ENCODE peak calls at places on chromosomes 7 and 10, in ten cellular contexts. Q, W, L, E, A, H, M, D, I and K are unnamed samples.

GRCh38 chr10:7471720-7472367 is 61.0 kb upstream of the SFMBT2 start:
- DNase-seq in D (no peak), L (no peak), E (no peak), I (no peak), A (peak), Q (no peak), M (no peak), H (no peak), W (peak), K (no peak)

GRCh38 chr10:118957966-118958365 is 71.5 kb upstream of the NANOS1 start:
- DNase-seq in E (no peak), D (no peak), A (peak), L (no peak), M (no peak), Q (no peak), I (no peak), W (no peak), H (no peak), K (no peak)

GRCh38 chr7:105524840-105525239 is 2.8 kb upstream of the PUS7 start:
- DNase-seq in D (no peak), H (no peak), L (no peak), E (no peak), Q (no peak), A (no peak), I (no peak), W (no peak), M (no peak), K (no peak)

GRCh38 chr10:67629461-67629971 is 66.5 kb downstream of the CTNNA3 start:
- DNase-seq in A (no peak), M (no peak), H (no peak), D (peak), I (no peak), E (peak), L (no peak), W (no peak), Q (no peak), K (no peak)

GRCh38 chr10:49558194-49558593 is 19.3 kb upstream of the ERCC6 start:
- DNase-seq in Q (no peak), W (no peak), M (no peak), L (no peak), I (no peak), H (no peak), E (no peak), D (no peak), A (no peak), K (no peak)

GRCh38 chr7:120867932-120868331 is 10.0 kb upstream of the TSPAN12 start:
- DNase-seq in L (no peak), A (no peak), W (no peak), H (no peak), I (no peak), D (no peak), Q (no peak), M (no peak), E (no peak), K (no peak)

GRCh38 chr7:128020161-128020560 is 11.1 kb downstream of the LRRC4 start:
- DNase-seq in E (no peak), W (no peak), A (no peak), H (no peak), M (no peak), I (peak), D (no peak), L (no peak), Q (no peak), K (no peak)

GRCh38 chr10:43338117-43338516 is 33.3 kb upstream of the FXYD4 start:
- DNase-seq in I (peak), L (no peak), E (no peak), D (no peak), M (no peak), Q (no peak), A (no peak), W (no peak), H (no peak), K (no peak)

GRCh38 chr7:73437699-73438416 is 4.3 kb downstream of the FZD9 start:
- DNase-seq in A (no peak), M (no peak), L (no peak), W (no peak), I (no peak), E (no peak), Q (no peak), H (no peak), D (no peak), K (no peak)

GRCh38 chr7:144818516-144818915 is 17.3 kb downstream of the TPK1 start:
- DNase-seq in L (no peak), M (no peak), H (peak), A (no peak), D (no peak), Q (no peak), W (peak), I (no peak), E (peak), K (no peak)

GRCh38 chr10:77027576-77027975 is 610.0 kb downstream of the KCNMA1 start:
- DNase-seq in L (no peak), M (no peak), E (no peak), I (no peak), A (no peak), W (peak), D (no peak), H (no peak), Q (no peak), K (no peak)

GRCh38 chr10:129945941-129946760 is 17.9 kb downstream of the EBF3 start:
- DNase-seq in H (peak), L (peak), M (peak), W (no peak), A (no peak), Q (peak), E (peak), I (no peak), D (no peak), K (no peak)

GRCh38 chr7:138459300-138460175 is 521 bp upstream of the TRIM24 start:
- DNase-seq in A (peak), W (peak), D (no peak), L (no peak), I (peak), E (peak), M (peak), H (peak), Q (no peak), K (peak)

GRCh38 chr7:20514364-20514763 is 101.1 kb upstream of the ABCB5 start:
- DNase-seq in E (peak), L (no peak), Q (no peak), A (no peak), D (peak), H (peak), M (peak), I (no peak), W (no peak), K (peak)

GRCh38 chr7:149886018-149886416 is 12.2 kb downstream of the ATP6V0E2 start:
- DNase-seq in M (no peak), A (no peak), E (no peak), I (no peak), Q (no peak), W (no peak), D (no peak), L (no peak), H (no peak), K (no peak)

GRCh38 chr7:132398253-132398913 is 177.9 kb downstream of the PLXNA4 start:
- DNase-seq in Q (no peak), A (no peak), E (no peak), M (no peak), H (no peak), W (no peak), L (peak), I (no peak), D (no peak), K (no peak)

GRCh38 chr10:86851329-86852207 is 95.1 kb downstream of the BMPR1A start:
- DNase-seq in Q (no peak), I (no peak), L (peak), D (peak), W (no peak), H (peak), M (no peak), E (peak), A (no peak), K (no peak)

GRCh38 chr7:45592230-45592991 is 18.2 kb downstream of the ADCY1 start:
- DNase-seq in M (no peak), L (no peak), A (peak), H (no peak), D (no peak), W (no peak), I (no peak), Q (no peak), E (no peak), K (no peak)

GRCh38 chr7:111183373-111183772 is 92.4 kb downstream of the LRRN3 start:
- DNase-seq in E (no peak), Q (no peak), W (no peak), M (no peak), H (no peak), I (no peak), L (no peak), A (no peak), D (no peak), K (no peak)

GRCh38 chr7:41130596-41131236 is 572.2 kb downstream of the INHBA start:
- DNase-seq in A (no peak), L (no peak), E (no peak), D (no peak), H (no peak), M (no peak), Q (no peak), I (no peak), W (no peak), K (no peak)

GRCh38 chr7:134823400-134823799 is 44.0 kb downstream of the CALD1 start:
- DNase-seq in I (no peak), M (no peak), L (no peak), Q (no peak), W (no peak), H (peak), A (no peak), E (peak), D (peak), K (no peak)

GRCh38 chr7:23898619-23899018 is 188.6 kb downstream of the STK31 start:
- DNase-seq in Q (no peak), H (no peak), M (no peak), W (no peak), D (no peak), I (no peak), A (no peak), L (no peak), E (no peak), K (no peak)

GRCh38 chr7:25633420-25633819 is 405.1 kb upstream of the NPVF start:
- DNase-seq in D (no peak), I (no peak), E (no peak), H (no peak), W (no peak), A (no peak), M (no peak), Q (no peak), L (no peak), K (no peak)

DNA sequence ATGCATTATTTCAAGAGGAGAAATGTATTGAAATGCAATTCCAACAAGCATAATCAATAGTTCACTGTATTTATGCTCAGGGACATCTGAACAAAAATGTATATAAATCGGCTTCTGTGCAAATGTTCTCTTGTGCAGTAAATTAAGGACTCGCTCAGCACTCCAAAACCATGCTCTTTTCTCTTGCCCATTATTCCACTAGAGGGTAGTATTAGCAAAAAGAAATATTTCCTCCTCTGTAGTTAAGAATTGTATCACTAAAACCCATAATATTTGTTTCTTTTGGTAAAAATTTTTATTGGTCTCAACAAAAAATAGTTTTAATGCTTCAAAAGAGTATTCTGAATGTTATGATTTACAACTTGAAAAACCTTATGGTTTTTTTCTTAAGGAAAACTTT is 803.1 kb downstream of the PCDH15 start:
- DNase-seq in M (no peak), E (no peak), A (no peak), W (no peak), L (no peak), I (no peak), H (no peak), Q (no peak), D (no peak), K (peak)
- TF ChIP-seq CTCF in M (peak), E (no peak), A (no peak), W (no peak), L (no peak), I (no peak), H (no peak), Q (no peak), D (peak), K (peak)

GRCh38 chr10:123287594-123288247 is 133.5 kb downstream of the BUB3 start:
- DNase-seq in I (no peak), A (no peak), W (no peak), D (peak), Q (no peak), E (no peak), M (no peak), H (peak), L (no peak), K (no peak)

GRCh38 chr10:123289432-123289831 is 135.2 kb downstream of the BUB3 start:
- DNase-seq in H (no peak), L (no peak), I (no peak), A (no peak), D (no peak), M (no peak), E (no peak), Q (no peak), W (no peak), K (no peak)

GRCh38 chr10:123278445-123278844 is 124.2 kb downstream of the BUB3 start:
- DNase-seq in Q (no peak), H (no peak), L (no peak), W (no peak), A (no peak), M (no peak), E (no peak), I (no peak), D (no peak), K (no peak)

GRCh38 chr10:123284022-123284421 is 129.8 kb downstream of the BUB3 start:
- DNase-seq in E (no peak), M (no peak), L (no peak), W (no peak), D (no peak), A (no peak), H (no peak), Q (no peak), I (no peak), K (no peak)
- TF ChIP-seq CTCF in E (no peak), M (no peak), L (no peak), W (peak), D (no peak), A (no peak), H (peak), Q (no peak), I (no peak), K (peak)

DNA sequence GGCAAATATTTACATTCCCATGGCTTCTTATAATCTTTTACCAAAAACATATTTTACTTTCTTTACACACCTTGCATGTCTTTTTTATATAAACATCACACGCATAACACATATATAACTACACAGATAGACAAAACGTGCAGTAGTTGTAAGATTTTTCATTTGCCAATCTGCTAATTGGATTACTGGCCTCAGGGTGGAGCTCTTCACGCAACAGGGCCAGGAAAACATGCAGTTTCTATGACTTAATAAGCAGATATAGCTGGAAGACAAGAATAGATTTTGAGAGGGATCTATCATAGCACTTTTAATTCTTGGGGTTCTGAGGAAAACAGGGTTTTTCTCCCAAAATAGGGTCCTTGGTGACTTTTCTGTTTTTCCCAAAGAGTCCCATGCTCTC is 12.7 kb downstream of the ACADSB start:
- DNase-seq in I (no peak), M (no peak), W (no peak), L (no peak), E (peak), D (no peak), A (no peak), Q (no peak), H (peak), K (peak)
- TF ChIP-seq CTCF in I (no peak), M (peak), W (peak), L (no peak), E (peak), D (peak), A (no peak), Q (no peak), H (peak), K (peak)

GRCh38 chr7:122518488-122518887 is 180.4 kb downstream of the RNF133 start:
- DNase-seq in W (no peak), A (no peak), Q (no peak), I (no peak), H (no peak), D (no peak), M (no peak), L (no peak), E (no peak), K (no peak)
- TF ChIP-seq CTCF in W (no peak), A (no peak), Q (no peak), I (no peak), H (no peak), D (no peak), M (no peak), L (no peak), E (no peak), K (no peak)

DNA sequence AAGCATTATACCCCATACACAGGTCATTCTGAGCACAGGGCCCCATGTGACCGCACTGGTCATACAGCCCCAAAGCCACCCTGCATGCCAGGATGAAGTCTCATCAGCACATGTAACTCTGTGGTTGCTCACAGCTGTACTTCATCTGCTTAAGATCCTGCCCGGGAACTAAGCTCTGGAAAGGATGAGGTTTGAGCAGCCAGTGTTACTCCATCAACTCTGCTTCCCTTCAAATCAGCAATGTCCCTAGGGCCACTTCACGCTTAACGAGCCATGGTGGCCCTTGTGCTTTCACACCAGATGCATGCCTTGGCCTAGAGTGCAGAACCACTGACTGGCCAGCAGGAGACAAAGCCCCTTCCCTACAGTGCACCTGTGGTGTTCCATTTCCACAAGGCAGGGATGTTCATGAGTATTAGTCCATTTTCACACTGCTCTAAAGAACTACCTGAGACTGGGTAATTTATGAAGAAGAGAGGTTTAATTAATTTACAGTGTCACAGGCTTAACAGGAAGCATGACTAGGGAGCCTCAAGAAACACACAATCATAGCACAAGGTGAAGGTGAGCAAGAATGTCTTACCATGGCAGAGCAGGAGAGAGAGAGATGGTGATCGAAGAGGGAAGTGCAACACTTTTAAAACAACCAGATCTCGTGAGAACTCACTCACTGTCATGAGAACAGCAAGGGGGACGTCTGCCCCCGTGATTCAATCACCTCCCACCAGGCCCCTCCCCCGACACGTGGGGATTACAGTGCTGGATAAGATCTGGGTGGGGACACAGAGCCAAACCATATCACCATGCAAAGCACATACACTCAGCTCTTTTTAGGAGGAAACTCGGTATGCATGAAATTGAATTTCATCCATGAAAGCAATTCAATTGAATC is 149.0 kb upstream of the CDCA7L start:
- DNase-seq in E (no peak), H (peak), D (peak), M (no peak), W (no peak), I (no peak), A (no peak), L (no peak), Q (no peak), K (no peak)
- TF ChIP-seq CTCF in E (peak), H (no peak), D (no peak), M (no peak), W (no peak), I (no peak), A (no peak), L (no peak), Q (no peak), K (no peak)

DNA sequence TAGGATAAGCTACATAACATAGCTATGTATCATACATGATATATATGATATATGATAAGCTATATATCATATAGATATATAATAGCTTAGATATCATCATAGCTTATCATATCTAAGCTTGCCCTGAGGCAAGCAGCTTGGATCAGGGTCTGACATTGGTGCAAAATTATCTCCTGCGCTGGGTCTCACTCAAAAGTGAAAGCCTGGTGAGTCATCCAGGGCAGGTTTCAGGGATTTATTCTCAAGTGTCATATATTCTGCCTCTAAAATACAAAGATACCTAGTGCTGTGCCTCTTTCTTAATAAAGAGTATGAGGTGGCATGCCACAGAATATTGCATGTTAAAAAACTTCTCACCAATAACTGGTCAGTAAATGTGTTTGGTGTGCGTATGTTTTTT is 105.9 kb downstream of the CDC14C start:
- DNase-seq in Q (no peak), H (no peak), E (no peak), D (no peak), W (no peak), L (no peak), A (no peak), M (no peak), I (no peak), K (no peak)
- TF ChIP-seq CTCF in Q (no peak), H (no peak), E (no peak), D (no peak), W (no peak), L (no peak), A (no peak), M (no peak), I (no peak), K (no peak)

GRCh38 chr7:140972876-140973829 is 41.6 kb downstream of the MRPS33 start:
- DNase-seq in D (no peak), M (no peak), E (no peak), Q (no peak), L (no peak), W (no peak), A (no peak), H (peak), I (no peak), K (peak)
- TF ChIP-seq CTCF in D (no peak), M (no peak), E (no peak), Q (no peak), L (no peak), W (no peak), A (no peak), H (no peak), I (no peak), K (no peak)

DNA sequence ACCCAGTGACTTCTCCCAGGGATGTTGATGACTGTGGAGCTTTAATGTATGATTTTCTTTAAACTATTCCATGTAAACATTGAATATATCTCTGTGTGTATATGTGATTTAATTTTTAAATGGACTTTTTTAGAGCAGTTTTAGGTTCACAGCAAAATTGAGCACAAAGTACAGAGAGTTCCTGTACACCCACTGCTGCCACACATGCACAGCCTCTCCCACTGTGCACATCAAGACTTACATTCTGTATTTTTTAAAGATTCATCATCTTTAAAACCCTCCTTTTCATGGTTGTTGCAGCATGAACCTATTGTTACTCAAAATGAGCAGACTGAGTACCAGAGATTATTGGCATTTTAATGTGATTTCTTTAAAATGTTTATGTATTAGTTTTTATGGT is 51.3 kb downstream of the WIPF3 start:
- DNase-seq in Q (no peak), W (no peak), E (no peak), M (no peak), L (no peak), H (no peak), I (no peak), D (no peak), A (no peak), K (no peak)
- TF ChIP-seq CTCF in Q (no peak), W (no peak), E (no peak), M (no peak), L (no peak), H (no peak), I (no peak), D (no peak), A (no peak), K (no peak)

GRCh38 chr10:104485632-104486031 is 132.0 kb downstream of the CFAP58 start:
- DNase-seq in M (no peak), H (no peak), E (no peak), L (no peak), Q (no peak), I (no peak), D (no peak), W (no peak), A (no peak), K (no peak)
- TF ChIP-seq CTCF in M (no peak), H (no peak), E (peak), L (no peak), Q (no peak), I (no peak), D (no peak), W (no peak), A (no peak), K (no peak)

DNA sequence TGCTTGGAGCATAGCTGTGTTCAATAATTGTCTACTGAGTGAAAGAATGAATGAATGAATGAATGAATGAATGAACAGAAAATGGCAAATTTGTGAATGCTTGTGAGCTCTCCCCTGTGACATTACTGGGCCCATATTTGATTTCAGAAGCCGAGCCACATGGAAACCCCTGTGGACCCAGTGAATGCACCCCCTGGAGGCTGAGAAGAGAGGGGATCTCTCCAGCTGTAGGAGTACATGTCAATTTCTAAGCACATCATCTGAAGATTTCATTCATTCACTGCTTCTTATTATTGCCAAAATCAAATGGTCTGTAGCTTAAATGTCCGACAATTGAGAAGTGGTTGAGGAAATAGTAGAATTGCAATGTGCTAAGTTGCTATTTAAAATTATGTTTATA is 58.3 kb upstream of the DOCK1 start:
- DNase-seq in W (no peak), H (no peak), L (no peak), I (no peak), M (no peak), E (no peak), A (no peak), D (no peak), Q (no peak), K (no peak)
- TF ChIP-seq CTCF in W (no peak), H (no peak), L (no peak), I (no peak), M (no peak), E (peak), A (no peak), D (peak), Q (no peak), K (no peak)